ENCODE peak calls at places on chromosomes 12 and 14, in five cellular contexts. P is left ventricle myocardium inferior, N is fibroblast of lung, C is heart right ventricle, Z is GM23338. R is an unnamed sample.
A peak's percentile ranks its signal among the peaks of the same experiment; 100 is the strongest.

GRCh38 chr12:10033783-10034381 is 3.4 kb downstream of the CLEC9A start:
- DNase-seq in Z (peak; percentile 30), P (no peak), N (peak; percentile 54), C (no peak), R (no peak)

GRCh38 chr12:124147579-124147978 is 147.3 kb upstream of the RFLNA start:
- DNase-seq in C (no peak), N (no peak), Z (peak; percentile 62), P (no peak), R (no peak)

GRCh38 chr12:124142395-124143005 is 152.4 kb upstream of the RFLNA start:
- DNase-seq in C (no peak), Z (no peak), P (no peak), N (no peak), R (no peak)

GRCh38 chr12:30169839-30170591 is 386.3 kb upstream of the TMTC1 start:
- DNase-seq in N (no peak), Z (peak; percentile 79), P (no peak), C (no peak), R (no peak)

GRCh38 chr12:68538722-68539614 is 71.7 kb upstream of the RAP1B start:
- DNase-seq in P (peak; percentile 79), Z (peak; percentile 84), N (peak; percentile 39), C (peak; percentile 83), R (no peak)

GRCh38 chr14:90275455-90275814 is 19.1 kb downstream of the PSMC1 start:
- DNase-seq in N (no peak), P (no peak), Z (no peak), C (no peak), R (no peak)

GRCh38 chr12:26523708-26524150 is 309.3 kb downstream of the ITPR2 start:
- DNase-seq in Z (no peak), C (peak; percentile 87), N (peak; percentile 96), P (peak; percentile 82), R (peak; percentile 61)

GRCh38 chr12:21818627-21819026 is 44.1 kb upstream of the KCNJ8 start:
- DNase-seq in C (no peak), Z (no peak), P (no peak), N (peak; percentile 84), R (peak; percentile 77)

GRCh38 chr12:18250313-18250916 is 10.9 kb upstream of the PIK3C2G start:
- DNase-seq in N (peak; percentile 84), Z (peak; percentile 93), P (no peak), C (peak; percentile 28), R (no peak)

GRCh38 chr14:33954016-33954598 is 3.2 kb upstream of the EGLN3 start:
- DNase-seq in Z (no peak), C (no peak), N (no peak), P (no peak), R (no peak)

GRCh38 chr14:92653162-92653651 is 95.2 kb downstream of the LGMN start:
- DNase-seq in N (no peak), Z (no peak), P (no peak), C (no peak), R (no peak)

GRCh38 chr12:116196752-116197718 is 80.5 kb downstream of the MED13L start:
- DNase-seq in Z (no peak), C (peak; percentile 12), N (no peak), P (no peak), R (no peak)

GRCh38 chr14:21476526-21476924 is 234 bp downstream of the RAB2B start:
- DNase-seq in P (peak; percentile 88), N (no peak), C (no peak), Z (no peak), R (no peak)

GRCh38 chr12:116220756-116221155 is 56.7 kb downstream of the MED13L start:
- DNase-seq in Z (no peak), C (no peak), N (no peak), P (no peak), R (no peak)

GRCh38 chr12:43937947-43938346 is 102.1 kb downstream of the TMEM117 start:
- DNase-seq in N (peak; percentile 17), C (no peak), P (no peak), Z (peak; percentile 43), R (no peak)

GRCh38 chr12:92363295-92364146 is 217.9 kb upstream of the BTG1 start:
- DNase-seq in N (peak; percentile 15), P (peak; percentile 31), Z (peak; percentile 2), C (peak; percentile 53), R (no peak)

GRCh38 chr12:55700255-55701018 is 7.3 kb downstream of the ITGA7 start:
- DNase-seq in N (peak; percentile 45), C (peak; percentile 59), Z (no peak), P (no peak), R (peak; percentile 39)

GRCh38 chr12:116717466-116718457 is 20.1 kb downstream of the SPRING1 start:
- DNase-seq in Z (no peak), N (peak; percentile 77), C (peak; percentile 61), P (peak; percentile 75), R (no peak)

GRCh38 chr12:123801573-123802178 is 39.6 kb downstream of the DNAH10 start:
- DNase-seq in P (no peak), N (peak; percentile 61), Z (peak; percentile 34), C (no peak), R (peak; percentile 17)

GRCh38 chr12:49368240-49368600 is 958 bp downstream of the SPATS2 start:
- DNase-seq in C (no peak), Z (no peak), P (no peak), N (no peak), R (no peak)

GRCh38 chr12:49370539-49370938 is 3.3 kb downstream of the SPATS2 start:
- DNase-seq in Z (no peak), C (no peak), N (no peak), P (no peak), R (no peak)

GRCh38 chr12:49367381-49368239 is at the start of gene SPATS2:
- DNase-seq in N (no peak), C (peak; percentile 94), P (peak; percentile 96), Z (peak; percentile 97), R (peak; percentile 19)

GRCh38 chr12:49366652-49367380 is 446 bp upstream of the SPATS2 start:
- DNase-seq in C (peak; percentile 90), N (peak; percentile 94), Z (peak; percentile 95), P (peak; percentile 91), R (peak; percentile 74)

GRCh38 chr12:49369723-49370145 is 2.5 kb downstream of the SPATS2 start:
- DNase-seq in P (peak; percentile 25), N (peak; percentile 58), C (no peak), Z (peak; percentile 73), R (peak; percentile 51)
- TF ChIP-seq CTCF in P (peak; percentile 55), N (peak; percentile 53), C (peak; percentile 32), Z (peak; percentile 20), R (peak; percentile 61)

GRCh38 chr12:132471011-132471857 is 18.7 kb upstream of the FBRSL1 start:
- DNase-seq in P (no peak), Z (no peak), N (no peak), C (no peak), R (peak; percentile 36)
- H3K27ac ChIP-seq in P (peak overlapping the region; percentile 33), Z (no peak overlapping the region), N (no peak overlapping the region), C (no peak overlapping the region), R (no peak overlapping the region)

DNA sequence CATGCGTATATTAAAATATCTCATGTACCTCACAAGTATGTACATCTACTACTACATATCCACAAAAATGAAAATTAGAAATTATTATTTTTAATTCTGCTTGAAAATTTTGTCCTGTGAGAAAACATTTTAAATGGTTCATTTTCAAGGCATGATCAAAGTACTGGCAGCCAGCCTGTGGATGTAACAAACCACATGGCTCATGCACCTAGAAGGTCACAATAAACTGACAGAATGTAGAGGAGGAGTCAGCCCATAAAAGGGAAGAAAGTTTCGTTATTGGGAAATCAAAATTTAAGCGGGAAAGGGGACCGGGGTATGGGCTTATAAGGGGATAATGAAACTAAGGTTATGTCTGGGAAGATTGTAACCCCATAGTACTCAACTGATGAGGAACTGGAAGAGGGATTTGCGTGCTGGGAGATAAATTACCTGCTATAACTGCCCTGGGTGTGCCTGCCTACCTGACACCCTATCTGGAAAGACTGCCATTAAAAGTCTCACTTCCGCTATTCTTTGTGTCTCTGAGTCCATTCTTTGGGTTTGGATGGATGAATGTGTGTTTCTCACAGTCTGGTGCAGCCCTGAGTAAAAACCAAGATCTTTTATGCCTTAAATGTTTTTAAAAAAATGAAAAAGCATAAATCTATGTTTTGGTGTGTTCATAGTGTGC is 62.2 kb upstream of the PCED1B start:
- DNase-seq in P (no peak), C (no peak), Z (no peak), N (no peak), R (no peak)
- H3K4me1 ChIP-seq in P (no peaks in the 10 kb centered on the region), C (no peaks in the 10 kb centered on the region), Z (no peaks in the 10 kb centered on the region), N (peaks cover 16% of the 10 kb centered on the region), R (peaks cover 37% of the 10 kb centered on the region)

DNA sequence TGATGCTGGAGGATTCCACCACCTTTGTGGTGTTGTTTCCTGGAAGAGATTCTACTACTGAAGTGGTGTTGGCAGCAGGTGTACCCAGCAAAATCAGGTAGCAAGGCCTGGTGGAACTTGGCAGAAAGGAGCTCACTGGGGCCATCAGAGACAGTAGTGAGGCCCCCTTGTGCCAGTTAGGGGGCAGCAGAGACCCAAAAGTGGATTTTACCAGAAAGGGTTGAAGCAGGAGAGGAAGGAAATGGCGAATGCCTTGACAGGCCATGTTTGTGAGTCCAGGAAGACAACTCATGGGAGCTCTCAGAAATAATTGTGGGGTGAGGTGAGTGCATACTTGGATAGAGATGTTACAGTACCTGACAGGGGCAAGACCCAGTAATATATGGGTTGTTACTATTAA is 137.7 kb upstream of the FGD4 start:
- DNase-seq in C (no peak), Z (peak; percentile 62), N (no peak), P (no peak), R (no peak)
- TF ChIP-seq CTCF in C (no peak), Z (peak; percentile 73), N (no peak), P (no peak), R (peak; percentile 14)

GRCh38 chr12:12521044-12521485 is 41.6 kb downstream of the DUSP16 start:
- DNase-seq in P (no peak), N (no peak), Z (no peak), C (no peak), R (no peak)
- H3K27ac ChIP-seq in P (no peak overlapping the region), N (no peak overlapping the region), Z (peak overlapping the region; percentile 72), C (no peak overlapping the region), R (no peak overlapping the region)

DNA sequence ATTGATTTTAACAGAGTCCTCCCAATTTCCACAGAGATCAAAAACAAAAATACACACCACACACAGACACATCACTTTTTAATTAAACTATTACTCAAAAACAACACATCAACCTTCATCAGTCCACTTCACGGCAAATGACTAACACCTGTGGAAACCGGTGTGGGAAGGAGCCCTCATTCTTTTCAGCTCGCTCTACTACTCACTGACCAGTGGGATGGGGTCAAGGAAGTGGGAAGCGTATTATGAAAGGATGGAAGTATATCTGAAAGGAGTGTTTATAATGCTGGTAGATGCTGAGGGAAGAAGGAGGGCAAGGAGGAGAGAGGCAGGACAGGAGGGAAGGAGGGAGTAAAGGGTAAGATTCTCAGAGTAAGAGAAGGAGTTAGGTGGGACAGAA is 156.5 kb downstream of the EPS8 start:
- DNase-seq in Z (no peak), C (no peak), P (no peak), N (no peak), R (no peak)
- H3K4me1 ChIP-seq in Z (peaks cover 23% of the 10 kb centered on the region), C (peaks cover 18% of the 10 kb centered on the region), P (peaks cover 41% of the 10 kb centered on the region), N (peaks cover 20% of the 10 kb centered on the region), R (peaks cover 20% of the 10 kb centered on the region)

GRCh38 chr14:54724123-54724522 is 157.2 kb downstream of the SAMD4A start:
- DNase-seq in P (no peak), C (no peak), N (no peak), Z (no peak), R (no peak)

GRCh38 chr14:54725998-54726397 is 159.1 kb downstream of the SAMD4A start:
- DNase-seq in N (no peak), C (no peak), Z (no peak), P (no peak), R (no peak)

GRCh38 chr14:54724772-54725325 is 157.9 kb downstream of the SAMD4A start:
- DNase-seq in Z (no peak), N (peak; percentile 30), C (no peak), P (no peak), R (no peak)

GRCh38 chr14:54719406-54719805 is 152.5 kb downstream of the SAMD4A start:
- DNase-seq in P (no peak), N (no peak), C (no peak), Z (no peak), R (no peak)

GRCh38 chr14:54722791-54723432 is 156.0 kb downstream of the SAMD4A start:
- DNase-seq in Z (peak; percentile 62), C (no peak), N (no peak), P (no peak), R (peak; percentile 46)
- TF ChIP-seq CTCF in Z (peak; percentile 73), C (peak; percentile 55), N (peak; percentile 40), P (peak; percentile 64), R (peak; percentile 80)

R was measured in foreskin keratinocyte.